ENCODE peak calls at places on chromosomes 1 and 21, in eight cellular contexts. N is fibroblast of lung, H is PC-3, D is psoas muscle, A is GM23338, S is stomach, B is ovary, Y is esophagus muscularis mucosa. R is an unnamed sample.

GRCh38 chr1:109214695-109215623 is 1.2 kb downstream of the SARS1 start:
- DNase-seq in N (peak; percentile 96), H (peak; percentile 54), D (peak; percentile 49), A (peak; percentile 59), S (peak; percentile 40), B (no peak), Y (no peak), R (peak; percentile 76)

GRCh38 chr1:93603581-93603980 is 78.1 kb downstream of the BCAR3 start:
- DNase-seq in N (no peak), H (no peak), D (no peak), A (no peak), S (no peak), B (no peak), Y (no peak), R (no peak)

GRCh38 chr1:233327938-233328660 is 575 bp downstream of the MAP3K21 start:
- DNase-seq in N (no peak), H (peak; percentile 48), D (peak; percentile 19), A (peak; percentile 65), S (peak; percentile 51), B (no peak), Y (no peak), R (peak; percentile 8)

GRCh38 chr1:222919478-222919865 is 104.6 kb downstream of the DISP1 start:
- DNase-seq in N (peak; percentile 85), H (no peak), D (no peak), A (no peak), S (no peak), B (no peak), Y (no peak), R (no peak)

GRCh38 chr1:213772142-213772541 is 215.6 kb upstream of the PROX1 start:
- DNase-seq in N (no peak), H (no peak), D (no peak), A (no peak), S (no peak), B (no peak), Y (no peak), R (no peak)

GRCh38 chr1:234753979-234754378 is 144.0 kb upstream of the IRF2BP2 start:
- DNase-seq in N (no peak), H (no peak), D (no peak), A (no peak), S (no peak), B (no peak), Y (no peak), R (no peak)

GRCh38 chr21:46354046-46354445 is 30.1 kb downstream of the PCNT start:
- DNase-seq in N (no peak), H (no peak), D (no peak), A (no peak), S (no peak), B (no peak), Y (no peak), R (no peak)

GRCh38 chr1:25766721-25767436 is 33.1 kb upstream of the SELENON start:
- DNase-seq in N (no peak), H (peak; percentile 20), D (no peak), A (no peak), S (peak; percentile 92), B (no peak), Y (no peak), R (no peak)

GRCh38 chr1:172451002-172451443 is 7.2 kb upstream of the PIGC start:
- DNase-seq in N (peak; percentile 59), H (peak; percentile 97), D (no peak), A (no peak), S (peak; percentile 43), B (no peak), Y (no peak), R (peak; percentile 71)

GRCh38 chr1:24801169-24801568 is 55.9 kb downstream of the CLIC4 start:
- DNase-seq in N (no peak), H (no peak), D (no peak), A (no peak), S (no peak), B (no peak), Y (no peak), R (no peak)

GRCh38 chr1:229097356-229097755 is 173.6 kb upstream of the RAB4A start:
- DNase-seq in N (no peak), H (no peak), D (no peak), A (no peak), S (no peak), B (no peak), Y (no peak), R (no peak)

GRCh38 chr1:53376041-53376461 is 48.2 kb upstream of the LRP8 start:
- DNase-seq in N (no peak), H (no peak), D (no peak), A (peak; percentile 38), S (peak; percentile 17), B (peak; percentile 27), Y (peak; percentile 81), R (no peak)

GRCh38 chr21:45867041-45867630 is 114.4 kb upstream of the COL6A1 start:
- DNase-seq in N (no peak), H (no peak), D (no peak), A (no peak), S (peak; percentile 15), B (peak; percentile 25), Y (no peak), R (no peak)

GRCh38 chr1:162421258-162422194 is 9.6 kb upstream of the SH2D1B start:
- DNase-seq in N (no peak), H (no peak), D (no peak), A (no peak), S (no peak), B (no peak), Y (no peak), R (no peak)

GRCh38 chr1:113846391-113847035 is 25.0 kb downstream of the PTPN22 start:
- DNase-seq in N (no peak), H (no peak), D (no peak), A (no peak), S (no peak), B (no peak), Y (no peak), R (no peak)

GRCh38 chr1:20265243-20265642 is 25.4 kb upstream of the VWA5B1 start:
- DNase-seq in N (peak; percentile 48), H (no peak), D (no peak), A (no peak), S (no peak), B (no peak), Y (no peak), R (no peak)

GRCh38 chr1:107132195-107132594 is 8.6 kb upstream of the NTNG1 start:
- DNase-seq in N (no peak), H (no peak), D (no peak), A (no peak), S (no peak), B (no peak), Y (no peak), R (no peak)

GRCh38 chr1:245810181-245810727 is 655.5 kb downstream of the KIF26B start:
- DNase-seq in N (no peak), H (peak; percentile 25), D (no peak), A (no peak), S (no peak), B (no peak), Y (no peak), R (peak; percentile 7)

GRCh38 chr1:84493747-84494146 is 12.4 kb upstream of the SPATA1 start:
- DNase-seq in N (no peak), H (no peak), D (no peak), A (no peak), S (no peak), B (no peak), Y (no peak), R (no peak)
- H3K36me3 ChIP-seq in N (peaks cover 8% of the 10 kb centered on the region), H (peaks cover 77% of the 10 kb centered on the region), D (peaks cover 94% of the 10 kb centered on the region), A (peaks cover 32% of the 10 kb centered on the region), S (peaks cover 84% of the 10 kb centered on the region), B (no peaks in the 10 kb centered on the region), Y (peaks cover 93% of the 10 kb centered on the region), R (peaks cover 9% of the 10 kb centered on the region)

DNA sequence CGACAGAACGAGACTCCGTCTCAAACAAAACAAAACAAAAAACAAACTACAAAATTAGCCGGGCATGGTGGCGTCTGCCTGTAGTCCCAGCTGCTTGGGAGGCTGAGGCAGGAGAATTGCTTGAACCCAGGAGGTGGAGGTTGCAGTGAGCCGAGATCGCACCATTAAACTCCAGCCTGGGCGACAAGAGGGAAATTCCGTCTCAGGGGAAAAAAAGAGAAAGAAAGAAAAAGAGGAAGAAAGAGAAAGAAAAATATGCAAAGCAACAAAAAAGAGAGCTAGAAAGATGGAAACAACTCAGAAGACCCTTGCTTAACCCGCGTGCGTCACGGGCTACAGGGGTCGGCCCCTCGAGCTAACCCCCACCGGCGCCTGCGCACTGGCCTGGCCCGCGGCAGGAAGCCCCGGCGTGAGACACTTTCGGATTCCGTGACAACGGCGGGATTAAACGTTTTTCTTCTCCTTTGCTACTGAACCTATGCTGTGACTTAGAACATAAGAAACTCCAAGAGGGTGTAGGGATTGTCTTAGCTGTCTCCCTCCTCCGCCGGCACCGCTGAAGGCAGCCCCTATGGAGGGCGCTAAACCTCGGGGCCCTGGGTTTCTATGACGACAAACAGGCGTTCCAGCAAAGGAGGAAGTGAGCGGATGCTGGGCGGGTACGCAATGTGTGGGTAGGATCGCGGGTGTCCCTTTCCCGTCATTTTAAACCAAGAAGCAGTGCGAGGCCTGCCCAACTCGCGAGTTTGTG is at the start of gene AXDND1:
- DNase-seq in N (peak; percentile 90), H (peak; percentile 65), D (peak; percentile 84), A (peak; percentile 88), S (peak; percentile 82), B (peak; percentile 91), Y (peak; percentile 97), R (peak; percentile 60)
- TF ChIP-seq CTCF in N (peak; percentile 36), H (peak; percentile 33), D (peak; percentile 24), A (peak; percentile 29), S (peak; percentile 5), B (no peak), Y (peak; percentile 2), R (no peak)

DNA sequence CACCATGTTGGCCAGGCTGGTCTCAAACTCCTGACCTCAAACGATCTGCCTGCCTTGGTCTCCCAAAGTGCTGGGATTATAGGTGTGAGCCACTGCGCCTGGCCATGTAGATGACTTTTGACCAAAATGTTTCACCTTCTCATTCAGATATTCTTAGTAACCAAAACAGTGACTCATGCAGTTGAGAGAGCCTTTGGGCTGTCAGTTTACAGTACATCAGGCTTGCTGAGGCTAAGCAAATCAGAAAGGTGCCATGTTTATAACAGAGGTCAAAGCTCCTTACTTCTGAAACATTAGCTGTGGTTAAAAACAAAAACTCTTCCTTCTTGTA is 21.0 kb downstream of the CNIH4 start:
- DNase-seq in N (peak; percentile 67), H (peak; percentile 82), D (no peak), A (no peak), S (no peak), B (no peak), Y (no peak), R (peak; percentile 64)
- H3K36me3 ChIP-seq in N (peaks cover 3% of the 10 kb centered on the region), H (peaks cover 44% of the 10 kb centered on the region), D (peaks cover 36% of the 10 kb centered on the region), A (peaks cover 35% of the 10 kb centered on the region), S (peaks cover 64% of the 10 kb centered on the region), B (no peaks in the 10 kb centered on the region), Y (peaks cover 76% of the 10 kb centered on the region), R (peaks cover 11% of the 10 kb centered on the region)

DNA sequence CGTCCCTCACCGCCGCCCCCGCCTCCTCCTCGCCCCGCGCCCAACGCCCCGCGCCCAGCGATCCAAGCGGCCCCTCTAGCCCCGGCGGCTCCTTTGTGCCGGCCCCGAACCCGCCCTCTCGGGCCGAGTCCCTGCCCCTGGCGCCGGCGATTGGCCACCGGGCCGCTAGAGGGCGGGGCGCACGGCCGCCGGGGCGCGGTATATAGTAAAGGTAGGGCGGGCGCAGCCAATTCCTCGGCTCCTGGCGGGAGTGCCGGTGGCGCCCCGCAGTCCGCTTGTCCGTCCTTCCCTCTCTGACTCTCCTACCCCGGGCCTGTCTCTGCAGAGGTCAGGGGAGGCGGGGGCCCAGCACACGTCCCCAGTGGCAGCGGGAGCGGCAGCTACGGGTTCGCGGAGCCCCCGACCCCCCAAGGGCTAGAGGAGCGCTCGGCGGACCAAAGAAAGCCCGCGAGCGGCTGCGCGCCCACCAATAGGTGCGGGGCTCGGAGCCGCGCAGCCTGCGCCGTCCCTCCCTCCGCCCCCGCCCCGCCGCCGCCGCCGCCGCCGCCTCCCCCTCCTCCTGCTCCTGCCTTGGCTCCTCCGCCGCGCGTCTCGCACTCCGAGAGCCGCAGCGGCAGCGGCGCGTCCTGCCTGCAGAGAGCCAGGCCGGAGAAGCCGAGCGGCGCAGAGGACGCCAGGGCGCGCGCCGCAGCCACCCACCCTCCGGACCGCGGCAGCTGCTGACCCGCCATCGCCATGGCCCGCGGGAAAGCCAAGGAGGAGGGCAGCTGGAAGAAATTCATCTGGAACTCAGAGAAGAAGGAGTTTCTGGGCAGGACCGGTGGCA is at the start of gene ATP1B1:
- DNase-seq in N (peak; percentile 74), H (peak; percentile 96), D (peak; percentile 89), A (peak; percentile 95), S (peak; percentile 94), B (peak; percentile 93), Y (no peak), R (peak; percentile 69)
- TF ChIP-seq CTCF in N (peak; percentile 9), H (peak; percentile 7), D (peak; percentile 63), A (no peak), S (peak; percentile 53), B (peak; percentile 73), Y (peak; percentile 72), R (peak; percentile 32)

R was measured in bronchial epithelial cell.